ENCODE peak calls at places on chromosomes 11 and 22, in nine cellular contexts. One of them, this sample, is unnamed.

GRCh38 chr22:27132400-27132799 is 475.0 kb downstream of the MIAT start:
- DNase-seq in fibroblast of pulmonary artery: no peak
- DNase-seq in H9: no peak
- DNase-seq in transverse colon: no peak
- DNase-seq in A549: no peak
- DNase-seq in GM06990: no peak
- DNase-seq in stomach: no peak
- DNase-seq in cardiac muscle cell: no peak
- DNase-seq in AG04450: no peak
- DNase-seq in this sample: no peak

GRCh38 chr11:14249121-14249963 is 109.6 kb downstream of the RRAS2 start:
- DNase-seq in transverse colon: peak
- DNase-seq in A549: peak
- DNase-seq in GM06990: no peak
- DNase-seq in cardiac muscle cell: peak
- DNase-seq in stomach: peak
- DNase-seq in AG04450: peak
- DNase-seq in fibroblast of pulmonary artery: peak
- DNase-seq in H9: peak
- DNase-seq in this sample: no peak

GRCh38 chr11:31487848-31488247 is 21.6 kb downstream of the IMMP1L start:
- DNase-seq in fibroblast of pulmonary artery: peak
- DNase-seq in transverse colon: no peak
- DNase-seq in H9: no peak
- DNase-seq in stomach: no peak
- DNase-seq in GM06990: no peak
- DNase-seq in AG04450: peak
- DNase-seq in cardiac muscle cell: peak
- DNase-seq in A549: peak
- DNase-seq in this sample: peak

GRCh38 chr11:122230387-122230760 is 114.4 kb upstream of the BLID start:
- DNase-seq in A549: no peak
- DNase-seq in cardiac muscle cell: no peak
- DNase-seq in transverse colon: no peak
- DNase-seq in stomach: no peak
- DNase-seq in fibroblast of pulmonary artery: no peak
- DNase-seq in H9: no peak
- DNase-seq in GM06990: no peak
- DNase-seq in AG04450: no peak
- DNase-seq in this sample: no peak

GRCh38 chr22:32987081-32987631 is 71.0 kb downstream of the SYN3 start:
- DNase-seq in fibroblast of pulmonary artery: peak
- DNase-seq in transverse colon: no peak
- DNase-seq in H9: peak
- DNase-seq in AG04450: no peak
- DNase-seq in GM06990: no peak
- DNase-seq in A549: no peak
- DNase-seq in cardiac muscle cell: no peak
- DNase-seq in stomach: no peak
- DNase-seq in this sample: no peak

GRCh38 chr11:130002352-130002845 is at the start of gene PRDM10:
- DNase-seq in cardiac muscle cell: peak
- DNase-seq in stomach: peak
- DNase-seq in H9: peak
- DNase-seq in GM06990: peak
- DNase-seq in transverse colon: peak
- DNase-seq in A549: peak
- DNase-seq in AG04450: peak
- DNase-seq in fibroblast of pulmonary artery: peak
- DNase-seq in this sample: peak

GRCh38 chr11:64094463-64095223 is 58.9 kb downstream of the FLRT1 start:
- DNase-seq in AG04450: no peak
- DNase-seq in transverse colon: peak
- DNase-seq in GM06990: no peak
- DNase-seq in H9: peak
- DNase-seq in cardiac muscle cell: peak
- DNase-seq in stomach: no peak
- DNase-seq in A549: peak
- DNase-seq in fibroblast of pulmonary artery: peak
- DNase-seq in this sample: no peak

GRCh38 chr11:65169164-65169641 is 830 bp upstream of the SPDYC start:
- DNase-seq in GM06990: peak
- DNase-seq in H9: no peak
- DNase-seq in cardiac muscle cell: peak
- DNase-seq in stomach: no peak
- DNase-seq in AG04450: no peak
- DNase-seq in transverse colon: no peak
- DNase-seq in A549: no peak
- DNase-seq in fibroblast of pulmonary artery: peak
- DNase-seq in this sample: no peak

GRCh38 chr11:117715801-117716200 is 81.2 kb downstream of the DSCAML1 start:
- DNase-seq in AG04450: no peak
- DNase-seq in cardiac muscle cell: no peak
- DNase-seq in fibroblast of pulmonary artery: no peak
- DNase-seq in H9: no peak
- DNase-seq in A549: no peak
- DNase-seq in GM06990: no peak
- DNase-seq in stomach: no peak
- DNase-seq in transverse colon: no peak
- DNase-seq in this sample: no peak

GRCh38 chr11:62544521-62545436 is 1.8 kb downstream of the AHNAK start:
- DNase-seq in cardiac muscle cell: peak
- DNase-seq in transverse colon: peak
- DNase-seq in A549: peak
- DNase-seq in AG04450: no peak
- DNase-seq in GM06990: no peak
- DNase-seq in fibroblast of pulmonary artery: no peak
- DNase-seq in H9: no peak
- DNase-seq in stomach: no peak
- DNase-seq in this sample: no peak

GRCh38 chr11:64492561-64492960 is 98.5 kb upstream of the SLC22A12 start:
- DNase-seq in GM06990: no peak
- DNase-seq in stomach: no peak
- DNase-seq in H9: no peak
- DNase-seq in A549: no peak
- DNase-seq in cardiac muscle cell: no peak
- DNase-seq in transverse colon: no peak
- DNase-seq in AG04450: no peak
- DNase-seq in fibroblast of pulmonary artery: no peak
- DNase-seq in this sample: no peak

GRCh38 chr11:9757809-9758675 is 94.2 kb downstream of the SWAP70 start:
- DNase-seq in H9: peak
- DNase-seq in GM06990: peak
- DNase-seq in transverse colon: peak
- DNase-seq in A549: peak
- DNase-seq in cardiac muscle cell: peak
- DNase-seq in stomach: peak
- DNase-seq in fibroblast of pulmonary artery: peak
- DNase-seq in AG04450: no peak
- DNase-seq in this sample: no peak

GRCh38 chr11:75784506-75784905 is 15.9 kb downstream of the DGAT2 start:
- DNase-seq in H9: no peak
- DNase-seq in fibroblast of pulmonary artery: no peak
- DNase-seq in stomach: no peak
- DNase-seq in AG04450: no peak
- DNase-seq in cardiac muscle cell: no peak
- DNase-seq in GM06990: no peak
- DNase-seq in A549: no peak
- DNase-seq in transverse colon: no peak
- DNase-seq in this sample: no peak

GRCh38 chr11:128502736-128503135 is 84.6 kb downstream of the ETS1 start:
- DNase-seq in fibroblast of pulmonary artery: peak
- DNase-seq in GM06990: no peak
- DNase-seq in stomach: no peak
- DNase-seq in cardiac muscle cell: peak
- DNase-seq in A549: peak
- DNase-seq in AG04450: peak
- DNase-seq in transverse colon: no peak
- DNase-seq in H9: no peak
- DNase-seq in this sample: no peak

GRCh38 chr11:15905815-15906214 is 450.5 kb downstream of the SOX6 start:
- DNase-seq in stomach: no peak
- DNase-seq in GM06990: no peak
- DNase-seq in AG04450: no peak
- DNase-seq in cardiac muscle cell: no peak
- DNase-seq in transverse colon: no peak
- DNase-seq in A549: no peak
- DNase-seq in H9: no peak
- DNase-seq in fibroblast of pulmonary artery: no peak
- DNase-seq in this sample: no peak

GRCh38 chr22:47209077-47209514 is 446.6 kb downstream of the TBC1D22A start:
- DNase-seq in fibroblast of pulmonary artery: peak
- DNase-seq in cardiac muscle cell: peak
- DNase-seq in H9: no peak
- DNase-seq in transverse colon: no peak
- DNase-seq in A549: no peak
- DNase-seq in AG04450: no peak
- DNase-seq in stomach: peak
- DNase-seq in GM06990: no peak
- DNase-seq in this sample: no peak

GRCh38 chr11:109071712-109072524 is 350.1 kb upstream of the C11orf87 start:
- DNase-seq in transverse colon: no peak
- DNase-seq in stomach: no peak
- DNase-seq in A549: no peak
- DNase-seq in GM06990: no peak
- DNase-seq in fibroblast of pulmonary artery: peak
- DNase-seq in AG04450: peak
- DNase-seq in H9: no peak
- DNase-seq in cardiac muscle cell: peak
- DNase-seq in this sample: no peak

GRCh38 chr11:46633291-46634217 is 16.2 kb downstream of the ATG13 start:
- DNase-seq in GM06990: no peak
- DNase-seq in stomach: no peak
- DNase-seq in H9: no peak
- DNase-seq in cardiac muscle cell: no peak
- DNase-seq in A549: no peak
- DNase-seq in fibroblast of pulmonary artery: no peak
- DNase-seq in transverse colon: no peak
- DNase-seq in AG04450: no peak
- DNase-seq in this sample: no peak

GRCh38 chr11:68010058-68011041 is at the start of gene ALDH3B1:
- DNase-seq in A549: peak
- DNase-seq in cardiac muscle cell: peak
- DNase-seq in AG04450: no peak
- DNase-seq in GM06990: no peak
- DNase-seq in transverse colon: peak
- DNase-seq in H9: peak
- DNase-seq in fibroblast of pulmonary artery: peak
- DNase-seq in stomach: peak
- DNase-seq in this sample: no peak
- TF ChIP-seq CTCF in A549: no peak
- TF ChIP-seq CTCF in cardiac muscle cell: no peak
- TF ChIP-seq CTCF in AG04450: no peak
- TF ChIP-seq CTCF in GM06990: no peak
- TF ChIP-seq CTCF in transverse colon: no peak
- TF ChIP-seq CTCF in H9: no peak
- TF ChIP-seq CTCF in fibroblast of pulmonary artery: no peak
- TF ChIP-seq CTCF in stomach: no peak
- TF ChIP-seq CTCF in this sample: no peak

DNA sequence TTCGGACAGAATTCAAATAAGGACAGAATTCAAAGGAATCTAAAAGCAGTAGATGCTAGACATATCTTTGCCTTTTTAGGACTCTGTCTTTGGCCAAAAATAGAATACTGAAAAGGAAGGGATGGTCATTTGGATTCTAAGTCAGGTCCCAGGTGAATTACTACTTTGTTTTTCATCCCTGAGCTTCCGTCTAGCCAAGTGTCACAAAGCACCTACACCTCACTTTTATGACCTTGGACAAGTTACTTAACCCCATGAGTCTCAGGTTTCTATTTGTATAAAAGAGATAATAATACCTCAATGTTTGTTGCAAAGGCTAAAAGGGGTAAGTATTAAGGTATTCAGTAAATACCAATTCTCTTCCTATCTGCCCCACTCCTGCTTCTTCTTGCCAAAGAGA is 7.3 kb downstream of the KIF18A start:
- DNase-seq in stomach: no peak
- DNase-seq in transverse colon: no peak
- DNase-seq in H9: no peak
- DNase-seq in cardiac muscle cell: no peak
- DNase-seq in fibroblast of pulmonary artery: no peak
- DNase-seq in AG04450: no peak
- DNase-seq in GM06990: no peak
- DNase-seq in A549: no peak
- DNase-seq in this sample: no peak
- TF ChIP-seq CTCF in stomach: no peak
- TF ChIP-seq CTCF in transverse colon: no peak
- TF ChIP-seq CTCF in H9: no peak
- TF ChIP-seq CTCF in cardiac muscle cell: no peak
- TF ChIP-seq CTCF in fibroblast of pulmonary artery: no peak
- TF ChIP-seq CTCF in AG04450: no peak
- TF ChIP-seq CTCF in GM06990: no peak
- TF ChIP-seq CTCF in A549: no peak
- TF ChIP-seq CTCF in this sample: no peak

DNA sequence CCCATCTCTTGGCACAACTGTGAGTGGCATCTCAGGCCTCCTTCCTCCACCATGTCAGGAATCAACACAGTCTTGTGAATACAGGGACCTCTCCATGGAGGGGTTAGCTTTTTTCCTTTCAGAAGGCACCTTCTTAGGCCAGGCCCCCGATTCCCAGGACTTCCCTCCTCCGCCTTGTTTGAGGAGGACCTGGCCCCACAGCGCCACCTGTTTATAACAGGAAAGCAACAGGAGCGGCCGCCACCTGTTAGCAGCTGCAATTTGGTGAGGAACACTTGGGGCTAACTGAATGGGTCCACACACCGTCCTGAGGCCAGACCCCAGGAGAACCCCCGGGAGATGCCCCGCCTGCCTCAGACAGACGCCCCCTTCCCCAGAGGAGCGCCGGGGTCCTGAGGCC is 3.8 kb upstream of the PKP3 start:
- DNase-seq in GM06990: no peak
- DNase-seq in AG04450: no peak
- DNase-seq in A549: no peak
- DNase-seq in stomach: peak
- DNase-seq in transverse colon: peak
- DNase-seq in cardiac muscle cell: no peak
- DNase-seq in H9: peak
- DNase-seq in fibroblast of pulmonary artery: no peak
- DNase-seq in this sample: no peak
- TF ChIP-seq CTCF in GM06990: no peak
- TF ChIP-seq CTCF in AG04450: no peak
- TF ChIP-seq CTCF in A549: no peak
- TF ChIP-seq CTCF in stomach: no peak
- TF ChIP-seq CTCF in transverse colon: no peak
- TF ChIP-seq CTCF in cardiac muscle cell: no peak
- TF ChIP-seq CTCF in H9: peak
- TF ChIP-seq CTCF in fibroblast of pulmonary artery: no peak
- TF ChIP-seq CTCF in this sample: no peak

GRCh38 chr11:69588270-69588669 is 52.7 kb upstream of the CCND1 start:
- DNase-seq in stomach: no peak
- DNase-seq in A549: peak
- DNase-seq in GM06990: no peak
- DNase-seq in fibroblast of pulmonary artery: peak
- DNase-seq in H9: no peak
- DNase-seq in cardiac muscle cell: peak
- DNase-seq in transverse colon: no peak
- DNase-seq in AG04450: peak
- DNase-seq in this sample: no peak
- TF ChIP-seq CTCF in stomach: no peak
- TF ChIP-seq CTCF in A549: no peak
- TF ChIP-seq CTCF in GM06990: no peak
- TF ChIP-seq CTCF in fibroblast of pulmonary artery: peak
- TF ChIP-seq CTCF in H9: peak
- TF ChIP-seq CTCF in cardiac muscle cell: peak
- TF ChIP-seq CTCF in transverse colon: no peak
- TF ChIP-seq CTCF in AG04450: peak
- TF ChIP-seq CTCF in this sample: no peak